ENCODE peak calls at places on chromosomes 13 and 19, in six cellular contexts. B is mesendoderm, X is kidney, L is fibroblast of mammary gland, W is PC-9, R is BJ. P is an unnamed sample.

GRCh38 chr19:5071579-5071978 is 102.7 kb downstream of the KDM4B start:
- DNase-seq in B (no peak), X (no peak), L (no peak), W (no peak), R (no peak), P (no peak)

GRCh38 chr19:48991823-48992570 is 1.1 kb downstream of the GYS1 start:
- DNase-seq in B (peak), X (no peak), L (peak), W (peak), R (no peak), P (peak)

GRCh38 chr19:45115809-45116615 is 23.0 kb downstream of the PPP1R37 start:
- DNase-seq in B (no peak), X (no peak), L (no peak), W (no peak), R (no peak), P (no peak)

GRCh38 chr13:30736461-30736860 is 1.1 kb downstream of the ALOX5AP start:
- DNase-seq in B (no peak), X (no peak), L (no peak), W (no peak), R (no peak), P (no peak)

GRCh38 chr13:26184791-26185250 is 37.3 kb downstream of the RNF6 start:
- DNase-seq in B (peak), X (no peak), L (peak), W (peak), R (no peak), P (peak)

GRCh38 chr13:50708461-50708860 is 135.0 kb downstream of the DLEU7 start:
- DNase-seq in B (peak), X (no peak), L (no peak), W (no peak), R (no peak), P (peak)

GRCh38 chr19:15091918-15092753 is 10.1 kb downstream of the OR1I1 start:
- DNase-seq in B (peak), X (no peak), L (peak), W (peak), R (no peak), P (peak)

GRCh38 chr13:99214232-99214631 is 13.6 kb downstream of the UBAC2 start:
- DNase-seq in B (no peak), X (no peak), L (no peak), W (peak), R (no peak), P (no peak)

GRCh38 chr13:65943711-65944110 is 1286.4 kb downstream of the PCDH9 start:
- DNase-seq in B (no peak), X (no peak), L (peak), W (no peak), R (no peak), P (peak)

GRCh38 chr13:35599385-35599784 is 122.9 kb upstream of the MAB21L1 start:
- DNase-seq in B (peak), X (no peak), L (no peak), W (no peak), R (no peak), P (peak)

GRCh38 chr19:5330307-5330720 is 10.3 kb downstream of the PTPRS start:
- DNase-seq in B (no peak), X (no peak), L (no peak), W (no peak), R (no peak), P (no peak)

GRCh38 chr13:112892759-112893569 is 76.0 kb upstream of the MCF2L start:
- DNase-seq in B (peak), X (peak), L (no peak), W (no peak), R (no peak), P (no peak)

GRCh38 chr19:5837768-5838364 is 1.6 kb downstream of the FUT6 start:
- DNase-seq in B (no peak), X (no peak), L (no peak), W (no peak), R (no peak), P (no peak)

GRCh38 chr13:46914341-46914740 is 17.5 kb upstream of the HTR2A start:
- DNase-seq in B (no peak), X (no peak), L (no peak), W (no peak), R (no peak), P (no peak)

GRCh38 chr19:16773259-16773658 is 53.6 kb downstream of the NWD1 start:
- DNase-seq in B (no peak), X (no peak), L (no peak), W (no peak), R (no peak), P (no peak)

GRCh38 chr19:36573020-36573947 is at the start of gene ZNF529:
- DNase-seq in B (peak), X (peak), L (peak), W (peak), R (peak), P (peak)

GRCh38 chr19:36573948-36574726 is 1.0 kb upstream of the ZNF529 start:
- DNase-seq in B (peak), X (no peak), L (peak), W (peak), R (no peak), P (peak)

GRCh38 chr19:36577271-36577996 is 4.3 kb upstream of the ZNF529 start:
- DNase-seq in B (peak), X (no peak), L (no peak), W (no peak), R (no peak), P (peak)

GRCh38 chr19:36572593-36573019 is 486 bp downstream of the ZNF529 start:
- DNase-seq in B (no peak), X (no peak), L (no peak), W (no peak), R (no peak), P (no peak)

GRCh38 chr19:36574762-36575161 is 1.7 kb upstream of the ZNF529 start:
- DNase-seq in B (no peak), X (no peak), L (no peak), W (no peak), R (no peak), P (peak)
- H3K4me3 ChIP-seq in B (no peak), X (peak), L (no peak), W (peak), R (no peak), P (no peak)

GRCh38 chr13:42395066-42395821 is 123.3 kb downstream of the AKAP11 start:
- DNase-seq in B (no peak), X (no peak), L (no peak), W (no peak), R (no peak), P (no peak)

GRCh38 chr13:42396901-42397670 is 125.1 kb downstream of the AKAP11 start:
- DNase-seq in B (no peak), X (no peak), L (peak), W (no peak), R (no peak), P (no peak)

GRCh38 chr13:42394361-42395065 is 122.6 kb downstream of the AKAP11 start:
- DNase-seq in B (no peak), X (no peak), L (no peak), W (no peak), R (no peak), P (no peak)

GRCh38 chr13:42398542-42398941 is 126.6 kb downstream of the AKAP11 start:
- DNase-seq in B (no peak), X (no peak), L (no peak), W (no peak), R (no peak), P (peak)

GRCh38 chr13:42396501-42396900 is 124.5 kb downstream of the AKAP11 start:
- DNase-seq in B (no peak), X (peak), L (no peak), W (no peak), R (no peak), P (no peak)
- H3K4me3 ChIP-seq in B (no peak), X (no peak), L (no peak), W (no peak), R (no peak), P (no peak)

GRCh38 chr19:3027981-3028304 is 1.1 kb downstream of the TLE2 start:
- DNase-seq in B (no peak), X (no peak), L (no peak), W (no peak), R (no peak), P (no peak)
- H3K4me3 ChIP-seq in B (no peak), X (no peak), L (no peak), W (no peak), R (no peak), P (no peak)

GRCh38 chr19:1446713-1447564 is 3.0 kb upstream of the APC2 start:
- DNase-seq in B (no peak), X (no peak), L (no peak), W (no peak), R (no peak), P (no peak)
- H3K4me3 ChIP-seq in B (no peak), X (no peak), L (no peak), W (no peak), R (no peak), P (no peak)

GRCh38 chr13:102974574-102975195 is 91.5 kb downstream of the SLC10A2 start:
- DNase-seq in B (no peak), X (no peak), L (no peak), W (no peak), R (no peak), P (no peak)

GRCh38 chr13:102978168-102978567 is 88.0 kb downstream of the SLC10A2 start:
- DNase-seq in B (no peak), X (no peak), L (peak), W (no peak), R (peak), P (peak)

GRCh38 chr13:102972191-102972590 is 94.0 kb downstream of the SLC10A2 start:
- DNase-seq in B (no peak), X (no peak), L (peak), W (no peak), R (peak), P (no peak)

GRCh38 chr13:102977471-102977870 is 88.7 kb downstream of the SLC10A2 start:
- DNase-seq in B (no peak), X (no peak), L (peak), W (no peak), R (peak), P (no peak)
- H3K4me3 ChIP-seq in B (no peak), X (peak), L (peak), W (no peak), R (no peak), P (no peak)

GRCh38 chr19:46481187-46481586 is 9.8 kb upstream of the PNMA8A start:
- DNase-seq in B (no peak), X (no peak), L (peak), W (no peak), R (no peak), P (peak)

GRCh38 chr19:46480409-46480808 is 9.0 kb upstream of the PNMA8A start:
- DNase-seq in B (no peak), X (peak), L (peak), W (no peak), R (no peak), P (peak)

GRCh38 chr19:46481947-46482346 is 10.6 kb upstream of the PNMA8A start:
- DNase-seq in B (no peak), X (peak), L (peak), W (no peak), R (no peak), P (no peak)

GRCh38 chr19:46486358-46486757 is 9.3 kb downstream of the PNMA8B start:
- DNase-seq in B (no peak), X (no peak), L (no peak), W (no peak), R (no peak), P (no peak)

DNA sequence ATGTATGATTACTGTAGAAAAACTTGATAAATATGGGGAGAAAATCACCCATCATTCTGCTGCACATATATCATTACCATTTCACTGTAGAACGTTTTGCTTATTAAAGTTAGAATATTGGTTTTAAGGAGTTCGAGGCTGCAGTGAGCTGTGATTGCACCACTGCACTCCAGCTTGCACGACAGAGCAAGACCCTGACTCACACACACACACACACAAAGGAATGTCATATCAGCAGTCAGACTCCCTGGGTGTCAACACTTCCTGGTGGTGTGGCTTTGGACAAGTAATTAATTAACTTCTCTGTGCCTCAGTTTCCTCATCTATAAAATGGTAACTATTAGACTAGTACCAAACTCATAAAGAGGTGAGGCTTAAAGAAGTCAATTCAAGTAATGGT is 11.3 kb upstream of the PNMA8A start:
- DNase-seq in B (no peak), X (peak), L (peak), W (no peak), R (no peak), P (no peak)
- H3K4me3 ChIP-seq in B (no peak), X (no peak), L (no peak), W (no peak), R (no peak), P (no peak)

GRCh38 chr19:47086280-47086679 is 27.3 kb downstream of the ZC3H4 start:
- DNase-seq in B (no peak), X (peak), L (no peak), W (no peak), R (no peak), P (no peak)
- H3K4me3 ChIP-seq in B (no peak), X (no peak), L (no peak), W (no peak), R (no peak), P (no peak)

GRCh38 chr19:41083516-41083915 is 4.7 kb upstream of the CYP2A13 start:
- DNase-seq in B (no peak), X (no peak), L (no peak), W (peak), R (no peak), P (no peak)
- H3K4me3 ChIP-seq in B (no peak), X (no peak), L (no peak), W (no peak), R (no peak), P (no peak)

P was measured in choroid plexus epithelial cell.